ENCODE peak calls at places on chromosomes 4 and X, in eight cellular contexts. M is spleen; V is pancreas; L is suprapubic skin; U is colonic mucosa; P is GM12865; G is right atrium auricular region; R is CD8-positive, alpha-beta memory T cell. Q is an unnamed sample.

GRCh38 chrX:119943185-119943988 is at the start of gene NKAP:
- DNase-seq in L (peak), U (peak), V (peak), P (peak), G (peak), M (peak), R (peak), Q (peak)

GRCh38 chrX:24175276-24175675 is 25.7 kb downstream of the ZFX start:
- DNase-seq in M (no peak), L (no peak), U (no peak), V (no peak), R (no peak), G (no peak), P (peak), Q (no peak)

GRCh38 chr4:87423313-87424031 is 1.1 kb downstream of the NUDT9 start:
- DNase-seq in M (no peak), U (no peak), L (no peak), G (no peak), V (no peak), R (no peak), P (peak), Q (no peak)

GRCh38 chrX:23952984-23953907 is 45.4 kb downstream of the CXorf58 start:
- DNase-seq in G (no peak), L (no peak), P (peak), M (no peak), U (no peak), R (peak), V (no peak), Q (peak)

GRCh38 chrX:55488268-55488558 is 1.4 kb downstream of the USP51 start:
- DNase-seq in L (no peak), M (no peak), R (no peak), U (no peak), P (peak), V (no peak), G (no peak), Q (no peak)

GRCh38 chr4:102438396-102438795 is 62.8 kb upstream of the NFKB1 start:
- DNase-seq in M (no peak), R (no peak), G (no peak), L (no peak), P (no peak), U (no peak), V (no peak), Q (no peak)

GRCh38 chr4:138062929-138063328 is 179.2 kb downstream of the SLC7A11 start:
- DNase-seq in M (no peak), L (no peak), P (no peak), G (no peak), R (no peak), V (no peak), U (no peak), Q (no peak)

GRCh38 chrX:148382983-148383382 is 117.4 kb upstream of the AFF2 start:
- DNase-seq in V (no peak), M (no peak), R (no peak), P (no peak), L (no peak), G (no peak), U (no peak), Q (no peak)

GRCh38 chr4:183658362-183659028 is 490 bp downstream of the RWDD4 start:
- DNase-seq in M (peak), U (peak), G (no peak), R (no peak), L (peak), V (peak), P (peak), Q (no peak)

GRCh38 chr4:88613417-88613875 is 21.2 kb downstream of the HERC3 start:
- DNase-seq in U (no peak), G (no peak), M (no peak), R (peak), L (no peak), V (no peak), P (peak), Q (no peak)

GRCh38 chrX:10470009-10470408 is 150.4 kb downstream of the MID1 start:
- DNase-seq in V (no peak), R (no peak), M (no peak), L (no peak), U (no peak), G (no peak), P (no peak), Q (no peak)

DNA sequence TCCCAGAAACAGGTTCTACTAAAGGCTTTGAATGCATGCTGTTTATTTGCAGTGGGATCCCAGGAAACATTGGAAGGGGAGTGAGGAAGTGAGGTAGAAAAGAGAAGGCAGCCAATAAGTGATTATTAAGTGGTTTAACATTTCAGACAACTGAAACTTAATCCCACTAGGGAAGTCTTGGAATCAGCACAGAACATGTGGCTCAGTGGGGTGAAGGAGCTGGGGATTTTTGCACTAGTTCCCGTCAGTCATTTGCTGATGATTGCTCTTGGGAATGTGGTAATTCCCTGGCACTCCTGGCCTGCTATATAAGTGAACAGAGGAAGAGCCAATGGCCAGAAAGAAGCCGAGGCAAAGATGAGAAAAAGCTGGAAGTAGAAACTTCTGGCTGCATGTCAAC is 1053.0 kb upstream of the IGFBP7 start:
- DNase-seq in P (no peak), L (no peak), G (no peak), U (no peak), V (no peak), M (no peak), R (no peak), Q (no peak)
- H3K4me3 ChIP-seq in P (no peak), L (no peak), G (no peak), U (no peak), V (no peak), M (no peak), R (no peak), Q (no peak)

GRCh38 chr4:8277356-8278008 is 7.9 kb downstream of the HTRA3 start:
- DNase-seq in V (peak), L (peak), G (no peak), U (no peak), M (peak), P (no peak), R (no peak), Q (no peak)
- H3K4me3 ChIP-seq in V (no peak), L (no peak), G (no peak), U (no peak), M (no peak), P (no peak), R (no peak), Q (no peak)

GRCh38 chr4:7756071-7756470 is 183.6 kb downstream of the AFAP1 start:
- DNase-seq in G (no peak), P (no peak), U (no peak), M (peak), R (no peak), V (peak), L (no peak), Q (no peak)
- H3K4me3 ChIP-seq in G (no peak), P (no peak), U (no peak), M (no peak), R (no peak), V (no peak), L (no peak), Q (no peak)

GRCh38 chr4:154528866-154529265 is 21.3 kb downstream of the PLRG1 start:
- DNase-seq in R (no peak), G (no peak), V (no peak), U (no peak), L (no peak), P (no peak), M (no peak), Q (no peak)

GRCh38 chr4:154529737-154530136 is 20.5 kb downstream of the PLRG1 start:
- DNase-seq in G (no peak), V (no peak), M (no peak), L (no peak), U (no peak), P (no peak), R (no peak), Q (no peak)

DNA sequence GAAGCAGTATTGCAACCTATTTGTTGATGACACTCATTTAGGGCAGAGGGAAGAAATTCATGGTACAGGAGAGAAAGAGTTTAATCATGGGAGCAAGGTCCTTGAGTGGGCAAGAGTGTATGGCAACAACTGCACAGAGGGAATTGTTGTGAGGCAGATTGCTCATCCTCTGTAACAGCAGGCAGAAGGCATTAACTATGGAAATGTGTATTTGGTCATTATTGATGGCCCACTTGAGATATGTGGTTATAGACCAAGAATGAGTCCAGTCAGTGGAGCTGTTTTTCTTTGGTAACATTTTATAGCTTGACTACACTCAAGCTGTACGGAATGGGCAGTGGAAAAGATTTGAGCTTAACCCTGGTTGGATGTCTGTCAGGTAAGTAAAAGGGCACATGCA is 15.9 kb downstream of the PLRG1 start:
- DNase-seq in L (no peak), M (no peak), V (no peak), R (no peak), G (no peak), U (no peak), P (no peak), Q (no peak)
- H3K4me3 ChIP-seq in L (no peak), M (no peak), V (no peak), R (no peak), G (no peak), U (no peak), P (no peak), Q (no peak)

GRCh38 chrX:46935295-46935694 is 23.1 kb downstream of the JADE3 start:
- DNase-seq in L (no peak), G (no peak), R (no peak), M (no peak), U (no peak), P (no peak), V (no peak), Q (no peak)
- H3K4me3 ChIP-seq in L (no peak), G (no peak), R (no peak), M (no peak), U (no peak), P (no peak), V (no peak), Q (no peak)

GRCh38 chr4:1714303-1715001 is 2.3 kb upstream of the SLBP start:
- DNase-seq in L (no peak), R (no peak), M (peak), G (no peak), U (no peak), V (no peak), P (peak), Q (no peak)
- H3K4me3 ChIP-seq in L (no peak), R (no peak), M (no peak), G (no peak), U (no peak), V (no peak), P (peak), Q (no peak)

GRCh38 chr4:15651682-15652081 is 3.5 kb downstream of the FBXL5 start:
- DNase-seq in M (no peak), G (no peak), U (no peak), P (peak), V (no peak), R (no peak), L (no peak), Q (no peak)

GRCh38 chr4:15654556-15655222 is 468 bp downstream of the FBXL5 start:
- DNase-seq in P (no peak), V (no peak), M (peak), R (peak), U (peak), G (peak), L (peak), Q (peak)

GRCh38 chr4:15652191-15652590 is 3.0 kb downstream of the FBXL5 start:
- DNase-seq in U (no peak), L (no peak), P (no peak), V (no peak), R (no peak), G (no peak), M (no peak), Q (no peak)

GRCh38 chr4:15653864-15654391 is 1.2 kb downstream of the FBXL5 start:
- DNase-seq in G (no peak), U (peak), P (peak), R (no peak), M (no peak), V (no peak), L (no peak), Q (no peak)

GRCh38 chr4:15653430-15653829 is 1.7 kb downstream of the FBXL5 start:
- DNase-seq in L (no peak), R (no peak), V (no peak), G (no peak), P (no peak), U (no peak), M (no peak), Q (no peak)
- H3K4me3 ChIP-seq in L (peak), R (peak), V (peak), G (peak), P (peak), U (peak), M (peak), Q (peak)

DNA sequence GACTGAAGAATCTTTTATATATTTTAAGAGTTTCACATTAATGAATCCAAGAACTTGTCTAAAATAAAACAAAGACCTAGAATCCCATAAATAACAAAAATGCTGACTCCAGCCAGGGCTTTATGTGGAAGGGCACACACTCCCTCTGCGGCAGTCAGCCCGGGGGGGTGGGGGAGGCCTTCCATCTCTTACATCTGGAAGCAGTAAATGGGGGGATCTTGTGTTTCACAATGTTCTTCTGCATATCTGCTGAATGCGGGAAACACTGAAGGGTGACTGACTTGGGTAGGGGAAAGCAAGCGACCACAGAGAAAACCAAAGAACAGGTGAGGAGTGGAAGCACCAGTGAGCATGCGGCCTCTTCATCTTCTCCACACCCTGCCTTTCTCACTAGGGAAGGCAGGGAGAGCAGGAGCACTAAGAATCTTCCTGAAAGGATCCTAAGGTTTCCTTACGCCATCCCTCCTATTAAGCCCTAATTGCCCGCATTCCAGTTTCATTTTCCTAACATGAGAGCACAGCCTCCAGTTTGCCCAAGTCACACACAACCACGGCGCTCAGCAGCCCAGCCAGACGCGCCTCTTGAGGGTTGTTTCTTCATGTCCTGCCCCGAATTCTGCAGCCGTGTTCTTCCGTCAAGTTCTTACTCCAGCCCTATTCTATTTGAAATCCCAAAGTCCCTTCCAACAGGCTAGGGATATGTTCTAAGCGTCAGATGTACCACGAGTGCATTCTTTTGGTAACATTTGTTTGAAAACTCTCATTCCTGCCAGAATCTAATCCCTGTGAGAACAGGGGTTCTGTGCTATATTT is 23.4 kb downstream of the ACSL1 start:
- DNase-seq in V (no peak), U (no peak), G (no peak), R (no peak), M (peak), L (no peak), P (no peak), Q (no peak)
- H3K4me3 ChIP-seq in V (no peak), U (no peak), G (no peak), R (no peak), M (no peak), L (peak), P (no peak), Q (no peak)

GRCh38 chrX:110938977-110939732 is 143.5 kb upstream of the CHRDL1 start:
- DNase-seq in L (no peak), R (no peak), V (peak), M (no peak), G (no peak), U (no peak), P (no peak), Q (no peak)
- H3K4me3 ChIP-seq in L (no peak), R (no peak), V (no peak), M (no peak), G (no peak), U (no peak), P (no peak), Q (no peak)

GRCh38 chr4:54015421-54016065 is 48.9 kb downstream of the CHIC2 start:
- DNase-seq in U (no peak), M (no peak), P (no peak), G (no peak), L (no peak), V (no peak), R (no peak), Q (no peak)
- H3K4me3 ChIP-seq in U (no peak), M (no peak), P (no peak), G (no peak), L (no peak), V (no peak), R (no peak), Q (no peak)

Q was measured in Peyer's patch.